ENCODE peak calls at places on chromosome 11, in nine cellular contexts. G is K562, L is spleen, I is stomach, C is esophagus muscularis mucosa, J is HCT116, Z is transverse colon, B is HepG2, V is GM12892. M is an unnamed sample.

GRCh38 chr11:57417056-57417455 is 9.9 kb downstream of the SLC43A3 start:
- DNase-seq in B (no peak), V (no peak), C (no peak), J (no peak), L (no peak), G (no peak), I (no peak), Z (no peak), M (no peak)

GRCh38 chr11:35143509-35144102 is 4.6 kb downstream of the CD44 start:
- DNase-seq in I (no peak), Z (no peak), C (no peak), V (no peak), L (no peak), G (no peak), B (no peak), J (no peak), M (no peak)

GRCh38 chr11:119616586-119617342 is 112.2 kb downstream of the NECTIN1 start:
- DNase-seq in C (no peak), B (no peak), G (no peak), I (no peak), J (no peak), Z (no peak), L (no peak), V (no peak), M (no peak)

GRCh38 chr11:3123316-3123715 is 41.8 kb downstream of the OSBPL5 start:
- DNase-seq in C (no peak), Z (peak), B (no peak), I (no peak), J (no peak), G (no peak), V (no peak), L (peak), M (peak)

GRCh38 chr11:43706631-43707030 is 26.1 kb downstream of the HSD17B12 start:
- DNase-seq in Z (no peak), G (no peak), B (no peak), J (no peak), V (no peak), C (no peak), L (no peak), I (no peak), M (no peak)

GRCh38 chr11:64848779-64849599 is 4.5 kb upstream of the CDC42BPG start:
- DNase-seq in G (no peak), B (no peak), J (no peak), Z (peak), I (peak), V (no peak), L (peak), C (no peak), M (peak)

GRCh38 chr11:2318707-2319106 is 16.9 kb downstream of the TSPAN32 start:
- DNase-seq in B (no peak), J (no peak), Z (no peak), L (peak), V (no peak), I (no peak), G (no peak), C (no peak), M (peak)

GRCh38 chr11:126817096-126817495 is 183.5 kb downstream of the KIRREL3 start:
- DNase-seq in G (no peak), I (no peak), B (no peak), J (no peak), Z (no peak), C (no peak), V (no peak), L (no peak), M (no peak)

GRCh38 chr11:34680918-34681554 is 60.1 kb downstream of the EHF start:
- DNase-seq in L (no peak), V (no peak), J (peak), B (peak), C (no peak), I (no peak), Z (no peak), G (no peak), M (no peak)

GRCh38 chr11:95296621-95297025 is 65.6 kb upstream of the SESN3 start:
- DNase-seq in L (no peak), J (no peak), C (no peak), I (no peak), Z (no peak), G (no peak), B (no peak), V (no peak), M (no peak)

GRCh38 chr11:45599161-45599943 is 66.1 kb downstream of the CHST1 start:
- DNase-seq in J (no peak), G (no peak), L (no peak), B (no peak), I (no peak), C (no peak), Z (no peak), V (no peak), M (no peak)

GRCh38 chr11:102451693-102452460 is 688 bp downstream of the TMEM123 start:
- DNase-seq in G (peak), C (no peak), L (peak), I (peak), Z (peak), B (peak), J (no peak), V (peak), M (no peak)

GRCh38 chr11:114448749-114449484 is 9.7 kb downstream of the REXO2 start:
- DNase-seq in J (no peak), I (no peak), L (no peak), Z (no peak), C (no peak), G (no peak), V (no peak), B (no peak), M (no peak)

GRCh38 chr11:11010624-11011127 is 152.8 kb upstream of the ZBED5 start:
- DNase-seq in B (peak), L (no peak), G (peak), Z (peak), C (no peak), V (no peak), I (peak), J (peak), M (no peak)

GRCh38 chr11:27464155-27464759 is 8.3 kb downstream of the LGR4 start:
- DNase-seq in L (no peak), C (no peak), I (no peak), V (no peak), G (no peak), J (no peak), B (no peak), Z (no peak), M (peak)

GRCh38 chr11:77590194-77590591 is 440 bp downstream of the AQP11 start:
- DNase-seq in J (no peak), G (no peak), B (peak), L (no peak), C (no peak), V (no peak), I (peak), Z (peak), M (no peak)

GRCh38 chr11:64793271-64794160 is 9.5 kb downstream of the MAP4K2 start:
- DNase-seq in L (peak), G (no peak), B (no peak), C (no peak), Z (no peak), I (no peak), V (no peak), J (no peak), M (no peak)

DNA sequence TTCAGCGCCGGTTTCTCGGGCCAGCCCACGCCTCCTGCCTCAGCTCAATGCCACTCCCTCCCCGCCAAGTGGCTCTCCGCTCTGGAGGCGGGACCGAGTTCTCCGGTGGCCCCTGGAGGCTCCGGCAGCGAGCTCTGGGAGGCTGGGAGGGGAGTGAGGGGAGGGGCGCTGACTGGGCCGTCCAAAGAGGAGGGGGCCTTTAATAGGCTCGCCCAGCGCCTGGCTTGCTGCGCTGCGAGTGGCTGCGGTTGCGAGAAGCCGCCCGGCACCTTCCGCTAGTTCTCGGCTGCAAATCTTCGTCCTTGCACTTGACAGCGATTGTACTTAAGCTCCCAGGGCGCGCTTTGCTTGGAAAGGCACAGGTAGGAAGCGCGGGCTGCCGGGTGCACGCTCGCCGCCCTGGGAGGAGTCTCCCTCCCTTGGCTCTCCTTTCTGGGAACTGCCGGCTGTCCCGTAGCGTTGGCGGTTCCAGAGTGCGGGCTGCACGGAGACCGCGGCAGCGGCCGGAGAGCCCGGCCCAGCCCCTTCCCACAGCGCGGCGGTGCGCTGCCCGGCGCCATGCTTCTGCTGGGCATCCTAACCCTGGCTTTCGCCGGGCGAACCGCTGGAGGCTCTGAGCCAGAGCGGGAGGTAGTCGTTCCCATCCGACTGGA is at the start of gene ADAMTS15:
- DNase-seq in I (peak), B (peak), Z (peak), G (no peak), V (no peak), C (peak), J (peak), L (no peak), M (peak)
- TF ChIP-seq POLR2A in I (no peak), B (no peak), Z (no peak), G (no peak), V (no peak), C (peak), J (no peak), L (no peak), M (peak)

GRCh38 chr11:92409956-92410355 is 185.3 kb downstream of the FAT3 start:
- DNase-seq in Z (no peak), C (no peak), J (no peak), L (no peak), B (no peak), V (no peak), I (no peak), G (no peak), M (no peak)

GRCh38 chr11:92417326-92417725 is 192.7 kb downstream of the FAT3 start:
- DNase-seq in L (no peak), C (no peak), B (no peak), Z (no peak), I (no peak), G (no peak), V (no peak), J (no peak), M (no peak)

GRCh38 chr11:92411431-92411830 is 186.8 kb downstream of the FAT3 start:
- DNase-seq in L (no peak), Z (no peak), B (no peak), C (no peak), I (no peak), J (no peak), V (no peak), G (no peak), M (no peak)

GRCh38 chr11:92415246-92415645 is 190.6 kb downstream of the FAT3 start:
- DNase-seq in B (no peak), G (no peak), L (no peak), J (no peak), V (no peak), Z (no peak), C (no peak), I (no peak), M (peak)

GRCh38 chr11:92413757-92414513 is 189.3 kb downstream of the FAT3 start:
- DNase-seq in J (no peak), Z (no peak), I (no peak), V (no peak), G (no peak), B (no peak), L (no peak), C (no peak), M (no peak)
- TF ChIP-seq POLR2AphosphoS5 in J (no peak), Z (no peak), I (no peak), V (no peak), G (no peak), B (no peak), L (no peak), C (no peak), M (no peak)

DNA sequence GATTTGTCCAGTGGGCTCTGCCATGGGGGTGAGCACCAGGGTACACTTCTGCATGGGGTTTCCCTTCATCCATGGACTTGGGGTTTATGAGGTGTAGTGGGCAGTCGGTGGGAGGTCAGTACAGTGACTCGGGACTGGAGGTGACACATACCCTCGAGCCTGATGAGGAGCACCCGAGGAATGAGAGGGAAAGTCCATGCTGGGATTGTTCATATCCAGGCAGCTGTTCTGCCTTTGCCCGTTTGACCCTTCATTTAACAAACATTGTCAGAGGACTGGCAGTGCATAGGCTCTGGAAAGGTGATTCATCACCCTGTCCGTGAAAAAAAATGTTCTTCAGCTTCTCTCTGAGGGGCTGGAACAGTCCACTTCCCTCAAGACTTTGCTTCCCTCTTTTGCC is 2.7 kb downstream of the NAV2 start:
- DNase-seq in C (no peak), I (no peak), V (no peak), B (no peak), Z (no peak), J (no peak), L (no peak), G (no peak), M (no peak)
- TF ChIP-seq POLR2A in C (no peak), I (no peak), V (no peak), B (no peak), Z (no peak), J (no peak), L (no peak), G (no peak), M (no peak)

DNA sequence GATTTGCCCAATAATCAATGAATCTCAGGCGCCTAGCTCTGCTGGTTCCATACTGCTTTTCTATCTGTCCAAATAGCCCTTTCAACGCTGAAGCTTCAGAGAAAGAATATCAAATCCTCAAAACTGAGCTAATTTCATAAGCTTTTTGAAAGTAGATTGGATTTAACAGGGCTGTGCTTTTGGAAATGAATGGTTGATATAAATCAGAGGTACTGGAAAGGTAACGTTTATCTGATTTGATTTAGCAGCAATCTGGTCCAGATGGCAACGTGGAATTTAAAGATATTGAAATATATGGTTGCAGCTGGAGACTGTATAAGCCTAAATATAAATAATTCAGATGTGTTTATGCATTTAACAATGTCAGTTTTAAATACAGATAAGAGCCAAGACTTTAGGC is 229.5 kb upstream of the MPPED2 start:
- DNase-seq in B (no peak), L (no peak), G (no peak), C (no peak), Z (no peak), J (no peak), I (no peak), V (no peak), M (no peak)
- TF ChIP-seq POLR2AphosphoS5 in B (no peak), L (no peak), G (no peak), C (no peak), Z (no peak), J (no peak), I (no peak), V (no peak), M (no peak)

GRCh38 chr11:47917643-47918369 is 62.6 kb upstream of the PTPRJ start:
- DNase-seq in Z (peak), V (no peak), I (peak), B (peak), G (peak), J (peak), C (peak), L (peak), M (peak)
- TF ChIP-seq POLR2A in Z (no peak), V (no peak), I (no peak), B (no peak), G (peak), J (no peak), C (no peak), L (no peak), M (no peak)

M was measured in breast epithelium.